ENCODE peak calls at places on chromosomes 6 and 20, in six cellular contexts. One of them, this sample, is unnamed.

GRCh38 chr6:165663283-165663735 is 268 bp upstream of the PDE10A start:
- DNase-seq in pancreas: no peak
- DNase-seq in NCI-H1930: no peak
- DNase-seq in tibial artery: no peak
- DNase-seq in activated CD8-positive, alpha-beta memory T cell treated with anti-CD3 and anti-CD28 coated beads for 1 hour: no peak
- DNase-seq in mucosa of descending colon: no peak
- DNase-seq in this sample: no peak

GRCh38 chr6:27894839-27895762 is 17.1 kb downstream of the OR2B2 start:
- DNase-seq in pancreas: no peak
- DNase-seq in NCI-H1930: peak
- DNase-seq in tibial artery: no peak
- DNase-seq in activated CD8-positive, alpha-beta memory T cell treated with anti-CD3 and anti-CD28 coated beads for 1 hour: no peak
- DNase-seq in mucosa of descending colon: peak
- DNase-seq in this sample: no peak

GRCh38 chr20:35739294-35740163 is 2.5 kb downstream of the RBM39 start:
- DNase-seq in pancreas: no peak
- DNase-seq in NCI-H1930: no peak
- DNase-seq in tibial artery: no peak
- DNase-seq in activated CD8-positive, alpha-beta memory T cell treated with anti-CD3 and anti-CD28 coated beads for 1 hour: no peak
- DNase-seq in mucosa of descending colon: no peak
- DNase-seq in this sample: no peak

GRCh38 chr6:41111017-41111416 is 38.2 kb downstream of the NFYA start:
- DNase-seq in pancreas: no peak
- DNase-seq in NCI-H1930: no peak
- DNase-seq in tibial artery: no peak
- DNase-seq in activated CD8-positive, alpha-beta memory T cell treated with anti-CD3 and anti-CD28 coated beads for 1 hour: no peak
- DNase-seq in mucosa of descending colon: no peak
- DNase-seq in this sample: no peak

GRCh38 chr20:50371878-50372769 is 138.1 kb upstream of the PTPN1 start:
- DNase-seq in pancreas: no peak
- DNase-seq in NCI-H1930: no peak
- DNase-seq in tibial artery: no peak
- DNase-seq in activated CD8-positive, alpha-beta memory T cell treated with anti-CD3 and anti-CD28 coated beads for 1 hour: no peak
- DNase-seq in mucosa of descending colon: no peak
- DNase-seq in this sample: no peak

GRCh38 chr6:106184629-106185028 is 98.5 kb downstream of the PRDM1 start:
- DNase-seq in pancreas: no peak
- DNase-seq in NCI-H1930: no peak
- DNase-seq in tibial artery: no peak
- DNase-seq in activated CD8-positive, alpha-beta memory T cell treated with anti-CD3 and anti-CD28 coated beads for 1 hour: no peak
- DNase-seq in mucosa of descending colon: no peak
- DNase-seq in this sample: no peak

GRCh38 chr6:146543211-146543939 is at the start of gene RAB32:
- DNase-seq in pancreas: peak
- DNase-seq in NCI-H1930: peak
- DNase-seq in tibial artery: peak
- DNase-seq in activated CD8-positive, alpha-beta memory T cell treated with anti-CD3 and anti-CD28 coated beads for 1 hour: no peak
- DNase-seq in mucosa of descending colon: peak
- DNase-seq in this sample: peak

GRCh38 chr20:17859002-17859615 is 109.5 kb downstream of the SNX5 start:
- DNase-seq in pancreas: peak
- DNase-seq in NCI-H1930: no peak
- DNase-seq in tibial artery: no peak
- DNase-seq in activated CD8-positive, alpha-beta memory T cell treated with anti-CD3 and anti-CD28 coated beads for 1 hour: no peak
- DNase-seq in mucosa of descending colon: no peak
- DNase-seq in this sample: peak

GRCh38 chr6:29769336-29769735 is 46.1 kb downstream of the HLA-F start:
- DNase-seq in pancreas: no peak
- DNase-seq in NCI-H1930: no peak
- DNase-seq in tibial artery: peak
- DNase-seq in activated CD8-positive, alpha-beta memory T cell treated with anti-CD3 and anti-CD28 coated beads for 1 hour: no peak
- DNase-seq in mucosa of descending colon: no peak
- DNase-seq in this sample: no peak

GRCh38 chr20:38833154-38833856 is 27.8 kb downstream of the PPP1R16B start:
- DNase-seq in pancreas: no peak
- DNase-seq in NCI-H1930: no peak
- DNase-seq in tibial artery: no peak
- DNase-seq in activated CD8-positive, alpha-beta memory T cell treated with anti-CD3 and anti-CD28 coated beads for 1 hour: no peak
- DNase-seq in mucosa of descending colon: no peak
- DNase-seq in this sample: no peak

GRCh38 chr6:36753671-36754485 is 56.3 kb downstream of the RAB44 start:
- DNase-seq in pancreas: no peak
- DNase-seq in NCI-H1930: no peak
- DNase-seq in tibial artery: no peak
- DNase-seq in activated CD8-positive, alpha-beta memory T cell treated with anti-CD3 and anti-CD28 coated beads for 1 hour: no peak
- DNase-seq in mucosa of descending colon: no peak
- DNase-seq in this sample: no peak

GRCh38 chr6:1497593-1498105 is 108.3 kb downstream of the FOXF2 start:
- DNase-seq in pancreas: no peak
- DNase-seq in NCI-H1930: no peak
- DNase-seq in tibial artery: no peak
- DNase-seq in activated CD8-positive, alpha-beta memory T cell treated with anti-CD3 and anti-CD28 coated beads for 1 hour: no peak
- DNase-seq in mucosa of descending colon: no peak
- DNase-seq in this sample: no peak

GRCh38 chr6:45830441-45831139 is 185.1 kb downstream of the CLIC5 start:
- DNase-seq in pancreas: no peak
- DNase-seq in NCI-H1930: no peak
- DNase-seq in tibial artery: no peak
- DNase-seq in activated CD8-positive, alpha-beta memory T cell treated with anti-CD3 and anti-CD28 coated beads for 1 hour: no peak
- DNase-seq in mucosa of descending colon: peak
- DNase-seq in this sample: no peak

GRCh38 chr6:153437193-153437592 is 306.1 kb upstream of the RGS17 start:
- DNase-seq in pancreas: no peak
- DNase-seq in NCI-H1930: no peak
- DNase-seq in tibial artery: no peak
- DNase-seq in activated CD8-positive, alpha-beta memory T cell treated with anti-CD3 and anti-CD28 coated beads for 1 hour: no peak
- DNase-seq in mucosa of descending colon: no peak
- DNase-seq in this sample: no peak

GRCh38 chr20:59835057-59835447 is 98.4 kb downstream of the SYCP2 start:
- DNase-seq in pancreas: no peak
- DNase-seq in NCI-H1930: no peak
- DNase-seq in tibial artery: no peak
- DNase-seq in activated CD8-positive, alpha-beta memory T cell treated with anti-CD3 and anti-CD28 coated beads for 1 hour: no peak
- DNase-seq in mucosa of descending colon: no peak
- DNase-seq in this sample: no peak

GRCh38 chr6:113969888-113970807 is 800 bp downstream of the HDAC2 start:
- DNase-seq in pancreas: peak
- DNase-seq in NCI-H1930: peak
- DNase-seq in tibial artery: peak
- DNase-seq in activated CD8-positive, alpha-beta memory T cell treated with anti-CD3 and anti-CD28 coated beads for 1 hour: peak
- DNase-seq in mucosa of descending colon: peak
- DNase-seq in this sample: peak

GRCh38 chr20:51388756-51389542 is 153.6 kb downstream of the NFATC2 start:
- DNase-seq in pancreas: no peak
- DNase-seq in NCI-H1930: no peak
- DNase-seq in tibial artery: no peak
- DNase-seq in activated CD8-positive, alpha-beta memory T cell treated with anti-CD3 and anti-CD28 coated beads for 1 hour: no peak
- DNase-seq in mucosa of descending colon: no peak
- DNase-seq in this sample: no peak

GRCh38 chr20:36835453-36836198 is 40.3 kb upstream of the TLDC2 start:
- DNase-seq in pancreas: peak
- DNase-seq in NCI-H1930: peak
- DNase-seq in tibial artery: peak
- DNase-seq in activated CD8-positive, alpha-beta memory T cell treated with anti-CD3 and anti-CD28 coated beads for 1 hour: peak
- DNase-seq in mucosa of descending colon: peak
- DNase-seq in this sample: peak

GRCh38 chr6:113694278-113695077 is 162.7 kb upstream of the MARCKS start:
- DNase-seq in pancreas: no peak
- DNase-seq in NCI-H1930: no peak
- DNase-seq in tibial artery: no peak
- DNase-seq in activated CD8-positive, alpha-beta memory T cell treated with anti-CD3 and anti-CD28 coated beads for 1 hour: no peak
- DNase-seq in mucosa of descending colon: no peak
- DNase-seq in this sample: no peak

GRCh38 chr20:54199721-54200176 is 8.1 kb upstream of the PFDN4 start:
- DNase-seq in pancreas: peak
- DNase-seq in NCI-H1930: peak
- DNase-seq in tibial artery: peak
- DNase-seq in activated CD8-positive, alpha-beta memory T cell treated with anti-CD3 and anti-CD28 coated beads for 1 hour: peak
- DNase-seq in mucosa of descending colon: peak
- DNase-seq in this sample: no peak